ENCODE peak calls at places on chromosomes 7 and 10, in six cellular contexts. S is fibroblast of lung, J is kidney, W is lung, L is esophagus squamous epithelium, Z is mammary epithelial cell. H is an unnamed sample.
A peak's percentile ranks its signal among the peaks of the same experiment; 100 is the strongest.

GRCh38 chr10:122974034-122974433 is 6.2 kb upstream of the PSTK start:
- DNase-seq in J (no peak), S (no peak), L (no peak), Z (no peak), W (no peak), H (no peak)

GRCh38 chr7:89335490-89335889 is 540.0 kb upstream of the TEX47 start:
- DNase-seq in J (no peak), S (no peak), L (no peak), Z (no peak), W (no peak), H (no peak)

GRCh38 chr7:115086146-115086841 is 164.4 kb downstream of the MDFIC start:
- DNase-seq in Z (no peak), S (no peak), L (no peak), W (no peak), J (no peak), H (no peak)

GRCh38 chr7:151700621-151701185 is 176.2 kb downstream of the PRKAG2 start:
- DNase-seq in J (peak; percentile 46), Z (peak; percentile 28), S (peak; percentile 79), L (no peak), W (no peak), H (no peak)

GRCh38 chr7:155965010-155965409 is 152.7 kb upstream of the SHH start:
- DNase-seq in L (no peak), S (peak; percentile 58), J (no peak), Z (peak; percentile 27), W (no peak), H (no peak)

GRCh38 chr7:139725077-139725476 is 52.7 kb downstream of the HIPK2 start:
- DNase-seq in S (peak; percentile 87), Z (peak; percentile 36), W (no peak), L (no peak), J (no peak), H (no peak)

GRCh38 chr7:91201731-91202130 is 62.5 kb upstream of the FZD1 start:
- DNase-seq in W (no peak), L (no peak), J (no peak), Z (no peak), S (no peak), H (no peak)

GRCh38 chr7:24778543-24779282 is 21.4 kb upstream of the GSDME start:
- DNase-seq in W (peak; percentile 30), S (peak; percentile 80), Z (no peak), J (no peak), L (no peak), H (peak; percentile 83)

GRCh38 chr7:148547946-148548345 is 42.6 kb upstream of the C7orf33 start:
- DNase-seq in W (no peak), S (no peak), Z (no peak), L (no peak), J (no peak), H (no peak)

GRCh38 chr10:48518412-48518811 is 86.5 kb downstream of the ARHGAP22 start:
- DNase-seq in S (no peak), L (no peak), Z (no peak), W (no peak), J (no peak), H (peak; percentile 19)

GRCh38 chr10:5924889-5925288 is 34.8 kb downstream of the FBH1 start:
- DNase-seq in L (no peak), W (no peak), S (no peak), J (no peak), Z (no peak), H (no peak)

GRCh38 chr10:100802196-100802595 is 56.8 kb downstream of the PAX2 start:
- DNase-seq in J (no peak), L (no peak), Z (no peak), W (no peak), S (no peak), H (no peak)

GRCh38 chr7:50837965-50838364 is 55.3 kb upstream of the GRB10 start:
- DNase-seq in J (no peak), Z (peak; percentile 69), S (peak; percentile 93), L (no peak), W (no peak), H (no peak)

GRCh38 chr7:20440472-20441105 is 109.9 kb downstream of the ITGB8 start:
- DNase-seq in J (no peak), W (no peak), L (no peak), S (peak; percentile 20), Z (no peak), H (no peak)

GRCh38 chr7:26192485-26193087 is 8.0 kb downstream of the HNRNPA2B1 start:
- DNase-seq in S (no peak), J (no peak), Z (no peak), W (no peak), L (no peak), H (no peak)

GRCh38 chr7:111914287-111914686 is 291.9 kb downstream of the DOCK4 start:
- DNase-seq in W (no peak), S (no peak), Z (no peak), L (no peak), J (no peak), H (no peak)

GRCh38 chr10:45418859-45419672 is 45.0 kb downstream of the ALOX5 start:
- DNase-seq in Z (peak; percentile 4), S (peak; percentile 32), W (peak; percentile 71), J (peak; percentile 91), L (no peak), H (peak; percentile 67)

GRCh38 chr7:132161231-132161915 is 414.9 kb downstream of the PLXNA4 start:
- DNase-seq in S (peak; percentile 23), L (no peak), Z (no peak), J (no peak), W (peak; percentile 76), H (peak; percentile 38)

GRCh38 chr7:43763183-43763582 is 4.7 kb downstream of the BLVRA start:
- DNase-seq in S (no peak), L (no peak), Z (no peak), W (no peak), J (no peak), H (no peak)

GRCh38 chr10:3805791-3806381 is 20.9 kb upstream of the KLF6 start:
- DNase-seq in L (no peak), W (no peak), J (no peak), S (peak; percentile 88), Z (peak; percentile 90), H (peak; percentile 65)

GRCh38 chr10:67793313-67793712 is 44.7 kb downstream of the DNAJC12 start:
- DNase-seq in Z (no peak), W (no peak), S (no peak), J (no peak), L (no peak), H (no peak)

GRCh38 chr7:113267271-113267670 is 148.9 kb upstream of the SMIM30 start:
- DNase-seq in S (peak; percentile 12), J (no peak), L (no peak), W (no peak), Z (peak; percentile 10), H (no peak)

GRCh38 chr10:78970261-78970660 is 98.5 kb upstream of the ZMIZ1 start:
- DNase-seq in L (no peak), W (no peak), S (no peak), J (no peak), Z (no peak), H (no peak)

GRCh38 chr10:6083523-6084475 is 5.0 kb upstream of the RBM17 start:
- DNase-seq in Z (no peak), W (no peak), L (no peak), S (peak; percentile 70), J (no peak), H (no peak)

GRCh38 chr10:113266152-113266551 is 286.7 kb upstream of the HABP2 start:
- DNase-seq in Z (no peak), S (no peak), J (no peak), W (no peak), L (no peak), H (no peak)

GRCh38 chr10:78983608-78984007 is 85.2 kb upstream of the ZMIZ1 start:
- DNase-seq in S (no peak), J (no peak), L (no peak), W (no peak), Z (no peak), H (no peak)

GRCh38 chr7:18700147-18700546 is 204.6 kb downstream of the HDAC9 start:
- DNase-seq in J (no peak), S (no peak), L (no peak), Z (no peak), W (no peak), H (no peak)

DNA sequence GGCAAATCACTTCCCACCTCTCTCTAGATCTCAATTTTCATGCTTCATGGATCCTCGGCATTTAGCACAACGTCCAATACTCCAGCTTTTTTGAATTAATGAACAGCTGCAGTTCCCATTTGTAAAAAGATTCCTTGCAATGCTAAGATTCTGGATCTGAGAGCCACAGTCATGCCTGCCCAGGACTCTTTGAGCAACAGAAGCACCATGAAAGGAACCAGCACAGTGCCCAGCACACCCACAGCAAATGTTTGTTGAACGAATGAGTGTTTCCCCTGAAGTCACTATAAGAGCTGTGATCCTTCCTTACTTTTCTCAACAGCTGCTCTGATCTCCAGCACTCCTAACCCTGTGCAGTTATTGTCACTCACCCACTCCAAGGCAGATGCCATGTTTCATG is 20.7 kb upstream of the DDIT4 start:
- DNase-seq in Z (no peak), W (no peak), L (no peak), S (no peak), J (no peak), H (no peak)
- H3K4me1 ChIP-seq in Z (peaks cover 52% of the 10 kb centered on the region), W (peaks cover 32% of the 10 kb centered on the region), L (peaks cover 65% of the 10 kb centered on the region), S (peaks cover 20% of the 10 kb centered on the region), J (peaks cover 40% of the 10 kb centered on the region), H (peaks cover 81% of the 10 kb centered on the region)

GRCh38 chr10:77186936-77187335 is 450.7 kb downstream of the KCNMA1 start:
- DNase-seq in W (no peak), S (peak; percentile 66), L (no peak), J (no peak), Z (peak; percentile 52), H (no peak)
- H3K4me1 ChIP-seq in W (no peaks in the 10 kb centered on the region), S (no peaks in the 10 kb centered on the region), L (no peaks in the 10 kb centered on the region), J (no peaks in the 10 kb centered on the region), Z (peaks cover 18% of the 10 kb centered on the region), H (peaks cover 13% of the 10 kb centered on the region)

GRCh38 chr7:46606771-46607170 is 685.7 kb upstream of the IGFBP3 start:
- DNase-seq in Z (no peak), J (no peak), W (no peak), L (no peak), S (peak; percentile 7), H (no peak)

GRCh38 chr7:46607176-46607575 is 686.1 kb upstream of the IGFBP3 start:
- DNase-seq in J (no peak), L (no peak), W (no peak), S (no peak), Z (no peak), H (no peak)

GRCh38 chr7:46616636-46617035 is 695.6 kb upstream of the IGFBP3 start:
- DNase-seq in L (no peak), J (no peak), Z (peak; percentile 55), W (no peak), S (peak; percentile 9), H (no peak)

GRCh38 chr7:46613116-46613515 is 692.0 kb upstream of the IGFBP3 start:
- DNase-seq in W (no peak), S (no peak), J (no peak), Z (no peak), L (no peak), H (no peak)

DNA sequence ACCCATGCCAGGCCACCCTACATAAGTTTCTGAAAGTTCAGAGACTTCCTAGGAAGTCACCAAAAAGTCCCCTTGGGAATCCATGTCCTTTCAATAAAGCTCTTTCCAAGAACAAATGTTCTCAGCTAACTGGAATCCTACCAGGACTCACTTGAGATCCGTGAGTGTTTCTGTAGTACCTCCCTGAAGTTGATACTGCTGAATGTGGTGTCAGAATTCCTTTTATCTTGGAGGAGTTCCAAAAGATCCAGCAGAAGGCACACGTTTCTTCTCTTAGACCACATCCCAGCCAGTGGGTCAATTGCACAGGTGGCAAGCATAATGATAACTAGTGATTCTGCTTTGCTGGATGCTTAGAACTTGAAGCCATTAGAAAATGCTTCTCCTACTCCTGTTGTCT is 689.7 kb upstream of the IGFBP3 start:
- DNase-seq in Z (no peak), J (no peak), W (peak; percentile 61), S (peak; percentile 29), L (no peak), H (no peak)
- H3K4me1 ChIP-seq in Z (no peaks in the 10 kb centered on the region), J (no peaks in the 10 kb centered on the region), W (peaks cover 1% of the 10 kb centered on the region), S (no peaks in the 10 kb centered on the region), L (no peaks in the 10 kb centered on the region), H (no peaks in the 10 kb centered on the region)

GRCh38 chr10:102647433-102648268 is 3.4 kb downstream of the TRIM8 start:
- DNase-seq in W (no peak), Z (no peak), S (no peak), L (no peak), J (peak; percentile 57), H (peak; percentile 50)
- H3K4me1 ChIP-seq in W (peaks cover 53% of the 10 kb centered on the region), Z (peaks cover 39% of the 10 kb centered on the region), S (peaks cover 32% of the 10 kb centered on the region), L (peaks cover 57% of the 10 kb centered on the region), J (peaks cover 47% of the 10 kb centered on the region), H (peaks cover 54% of the 10 kb centered on the region)